ENCODE peak calls at places on chromosomes 4 and X, in ten cellular contexts. L, K, T, J, A, M, G, Z, C and E are unnamed samples.

GRCh38 chr4:55364691-55365346 is 18.8 kb downstream of the SRD5A3 start:
- DNase-seq in A (no peak), J (no peak), G (no peak), L (no peak), Z (peak), T (no peak), K (no peak), M (no peak), C (no peak), E (no peak)

GRCh38 chr4:186845137-186845842 is 121.6 kb upstream of the FAT1 start:
- DNase-seq in K (no peak), L (no peak), T (no peak), G (peak), Z (no peak), A (no peak), J (peak), M (peak), C (no peak), E (peak)

GRCh38 chr4:153273736-153274135 is 69.5 kb downstream of the TRIM2 start:
- DNase-seq in G (no peak), L (no peak), M (no peak), K (no peak), Z (no peak), J (no peak), T (no peak), A (no peak), C (no peak), E (peak)

GRCh38 chrX:21408324-21408723 is 34.1 kb downstream of the CNKSR2 start:
- DNase-seq in G (no peak), K (no peak), A (no peak), L (no peak), M (no peak), C (no peak), T (no peak), J (no peak), Z (no peak), E (no peak)

GRCh38 chr4:56656346-56656643 is 24.8 kb downstream of the HOPX start:
- DNase-seq in G (no peak), M (no peak), A (peak), L (no peak), J (no peak), Z (no peak), T (no peak), C (no peak), K (no peak), E (no peak)

GRCh38 chr4:61202638-61203495 is 2.7 kb downstream of the ADGRL3 start:
- DNase-seq in K (peak), T (no peak), L (peak), A (no peak), J (no peak), C (no peak), M (no peak), Z (peak), G (no peak), E (no peak)

GRCh38 chr4:111267786-111268185 is 644.9 kb upstream of the PITX2 start:
- DNase-seq in K (no peak), J (no peak), Z (no peak), G (no peak), C (no peak), T (no peak), A (no peak), M (no peak), L (no peak), E (no peak)

GRCh38 chrX:78997870-78998558 is 52.8 kb downstream of the P2RY10 start:
- DNase-seq in L (no peak), G (no peak), K (no peak), T (peak), A (no peak), C (no peak), M (no peak), J (no peak), Z (no peak), E (no peak)

GRCh38 chr4:155571184-155571944 is 95.3 kb upstream of the GUCY1A1 start:
- DNase-seq in C (no peak), A (no peak), Z (no peak), K (peak), G (no peak), L (no peak), M (no peak), J (no peak), T (no peak), E (no peak)

GRCh38 chr4:149718500-149718899 is 97.1 kb downstream of the IQCM start:
- DNase-seq in G (no peak), K (no peak), A (no peak), T (peak), C (no peak), L (no peak), J (no peak), Z (no peak), M (no peak), E (no peak)

GRCh38 chr4:53722110-53722509 is 130.8 kb upstream of the LNX1 start:
- DNase-seq in T (no peak), A (no peak), G (no peak), J (no peak), M (no peak), Z (no peak), L (no peak), C (no peak), K (no peak), E (no peak)

GRCh38 chr4:140308366-140309123 is 64.9 kb upstream of the SCOC start:
- DNase-seq in L (no peak), G (no peak), A (no peak), J (peak), T (peak), K (no peak), M (no peak), Z (no peak), C (no peak), E (no peak)

GRCh38 chrX:103656623-103657022 is 27.8 kb downstream of the TCEAL1 start:
- DNase-seq in A (no peak), J (peak), C (no peak), K (no peak), L (no peak), M (peak), G (peak), Z (no peak), T (no peak), E (peak)